ENCODE peak calls at places on chromosomes 11 and 22, in six cellular contexts. T is substantia nigra, U is heart right ventricle, Q is prostate gland, W is IMR-90, O is fibroblast of lung. F is an unnamed sample.

GRCh38 chr11:128289048-128289447 is 298.3 kb downstream of the ETS1 start:
- DNase-seq in T (no peak), U (no peak), Q (no peak), W (no peak), O (no peak), F (no peak)

GRCh38 chr11:129225190-129225589 is 33.1 kb upstream of the ARHGAP32 start:
- DNase-seq in T (no peak), U (no peak), Q (no peak), W (peak), O (peak), F (peak)

GRCh38 chr11:19891050-19891449 is 178.4 kb downstream of the NAV2 start:
- DNase-seq in T (no peak), U (no peak), Q (no peak), W (no peak), O (no peak), F (no peak)

GRCh38 chr11:133476570-133477262 is 55.6 kb downstream of the OPCML start:
- DNase-seq in T (no peak), U (no peak), Q (no peak), W (no peak), O (no peak), F (no peak)

GRCh38 chr11:70650075-70650909 is 252.0 kb downstream of the CTTN start:
- DNase-seq in T (no peak), U (peak), Q (peak), W (peak), O (peak), F (peak)

GRCh38 chr11:104944080-104944479 is 24.3 kb downstream of the CASP4 start:
- DNase-seq in T (no peak), U (no peak), Q (no peak), W (peak), O (no peak), F (no peak)

GRCh38 chr11:19344661-19345518 is 104.1 kb upstream of the E2F8 start:
- DNase-seq in T (peak), U (peak), Q (no peak), W (peak), O (peak), F (no peak)

GRCh38 chr22:19419464-19420178 is 11.9 kb downstream of the HIRA start:
- DNase-seq in T (no peak), U (no peak), Q (no peak), W (peak), O (no peak), F (no peak)

GRCh38 chr11:113690619-113691569 is 15.2 kb downstream of the TMPRSS5 start:
- DNase-seq in T (no peak), U (no peak), Q (no peak), W (peak), O (peak), F (peak)

GRCh38 chr11:83002047-83002446 is 69.7 kb downstream of the RAB30 start:
- DNase-seq in T (no peak), U (no peak), Q (no peak), W (no peak), O (no peak), F (peak)

GRCh38 chr11:94926698-94927237 is 46.6 kb downstream of the CWC15 start:
- DNase-seq in T (no peak), U (peak), Q (peak), W (peak), O (peak), F (peak)

GRCh38 chr11:6794637-6795036 is 4.9 kb downstream of the OR6A2 start:
- DNase-seq in T (no peak), U (no peak), Q (no peak), W (no peak), O (no peak), F (no peak)

GRCh38 chr22:41969110-41969646 is at the start of gene SEPTIN3:
- DNase-seq in T (no peak), U (no peak), Q (no peak), W (no peak), O (no peak), F (no peak)

GRCh38 chr11:124953753-124954624 is at the start of gene CCDC15:
- DNase-seq in T (peak), U (peak), Q (peak), W (peak), O (peak), F (peak)

GRCh38 chr11:122633219-122633829 is 22.2 kb upstream of the UBASH3B start:
- DNase-seq in T (no peak), U (peak), Q (no peak), W (peak), O (peak), F (peak)

GRCh38 chr11:67269401-67270255 is 3.4 kb downstream of the GRK2 start:
- DNase-seq in T (no peak), U (no peak), Q (no peak), W (no peak), O (no peak), F (no peak)

DNA sequence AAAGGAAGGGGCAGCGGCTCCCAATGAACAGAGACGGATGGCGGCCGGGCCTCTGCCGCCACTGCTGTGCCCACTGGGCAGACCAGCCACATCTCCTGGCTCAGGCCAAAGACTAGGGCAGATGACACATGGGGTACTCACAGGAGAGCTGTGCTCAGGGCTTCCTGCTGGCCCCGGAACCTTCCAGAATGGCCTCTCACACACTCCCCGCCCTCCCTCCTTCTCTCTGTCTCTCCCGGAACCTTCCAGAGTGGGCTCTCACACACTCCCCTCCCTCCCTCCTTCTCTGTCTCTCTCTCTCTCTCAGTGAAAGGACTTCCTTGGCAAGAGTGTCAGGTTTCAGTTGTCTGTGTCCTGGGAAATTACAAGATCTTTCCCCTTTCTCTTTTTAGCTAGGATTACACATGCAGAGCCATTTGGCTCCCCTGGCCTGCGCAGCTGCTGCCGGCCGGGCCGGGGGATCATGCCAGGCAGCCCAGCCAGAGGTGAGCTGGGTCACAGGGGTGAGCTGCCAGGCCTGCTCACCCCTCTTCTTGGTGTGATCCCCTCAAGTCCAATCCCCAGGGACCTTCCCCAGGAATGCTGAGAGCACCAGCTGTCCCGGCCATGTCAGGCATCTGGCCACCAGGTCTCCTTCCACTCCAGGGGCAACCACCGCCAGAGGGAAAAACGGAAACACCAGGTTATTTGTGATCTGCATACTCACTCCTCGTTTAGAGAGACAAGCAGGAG is 45.3 kb upstream of the ADA2 start:
- DNase-seq in T (no peak), U (peak), Q (no peak), W (peak), O (peak), F (no peak)
- H3K27ac ChIP-seq in T (peak), U (peak), Q (peak), W (no peak), O (no peak), F (no peak)

GRCh38 chr22:40597541-40598453 is 38.7 kb downstream of the MRTFA start:
- DNase-seq in T (no peak), U (no peak), Q (no peak), W (peak), O (peak), F (no peak)
- H3K27ac ChIP-seq in T (no peak), U (no peak), Q (peak), W (peak), O (no peak), F (peak)

DNA sequence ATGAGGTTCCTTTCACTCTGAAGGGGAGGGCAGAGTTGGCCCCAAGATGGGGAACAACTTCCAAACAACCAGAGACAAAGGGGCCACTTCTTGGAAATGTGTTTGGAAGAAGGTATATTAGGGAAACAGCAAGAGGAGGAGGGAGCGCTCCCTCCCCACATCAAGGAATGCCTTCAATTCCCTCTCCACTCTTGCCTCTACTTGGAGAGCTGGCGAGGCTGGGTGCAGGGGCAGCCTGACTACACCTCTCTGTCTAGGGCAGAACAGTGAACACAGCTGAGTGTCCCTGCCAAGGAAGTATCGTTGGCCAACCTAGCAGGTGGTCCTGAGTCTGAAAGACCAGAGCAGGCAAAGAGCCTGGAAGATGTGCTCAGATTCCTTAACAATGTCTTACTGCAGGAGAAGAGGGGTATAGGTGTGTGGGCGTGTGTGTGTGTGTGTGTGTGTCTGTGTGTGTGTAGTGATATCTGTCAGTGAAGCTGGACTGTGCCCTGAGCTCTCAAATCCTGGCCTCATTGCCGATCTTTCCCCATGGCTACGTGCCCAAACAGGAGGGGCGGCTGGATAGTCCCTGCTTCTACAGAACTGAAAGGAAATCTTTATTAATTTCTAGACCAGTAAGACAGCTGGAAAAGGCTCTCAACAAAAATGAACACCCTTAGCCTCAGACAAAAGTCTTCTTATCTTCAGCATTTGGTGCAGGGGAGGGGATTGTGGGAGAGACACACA is 46.8 kb downstream of the PAMR1 start:
- DNase-seq in T (no peak), U (peak), Q (no peak), W (no peak), O (no peak), F (no peak)
- H3K27ac ChIP-seq in T (no peak), U (no peak), Q (no peak), W (no peak), O (no peak), F (no peak)

GRCh38 chr11:221998-222789 is 13.9 kb downstream of the SIRT3 start:
- DNase-seq in T (no peak), U (no peak), Q (no peak), W (no peak), O (no peak), F (no peak)

GRCh38 chr11:224424-224823 is 11.7 kb downstream of the SIRT3 start:
- DNase-seq in T (no peak), U (no peak), Q (no peak), W (no peak), O (no peak), F (no peak)

GRCh38 chr11:221539-221938 is 14.0 kb downstream of the RIC8A start:
- DNase-seq in T (no peak), U (no peak), Q (no peak), W (no peak), O (no peak), F (no peak)

GRCh38 chr11:223921-224320 is 12.2 kb downstream of the SIRT3 start:
- DNase-seq in T (no peak), U (no peak), Q (no peak), W (no peak), O (no peak), F (no peak)

GRCh38 chr11:223026-223789 is 12.9 kb downstream of the SIRT3 start:
- DNase-seq in T (no peak), U (no peak), Q (no peak), W (peak), O (peak), F (no peak)
- H3K27ac ChIP-seq in T (no peak), U (no peak), Q (no peak), W (no peak), O (peak), F (no peak)

GRCh38 chr22:25100402-25100801 is 99.3 kb upstream of the CRYBB3 start:
- DNase-seq in T (no peak), U (no peak), Q (no peak), W (no peak), O (no peak), F (no peak)
- H3K27ac ChIP-seq in T (no peak), U (no peak), Q (no peak), W (no peak), O (no peak), F (no peak)